ENCODE peak calls at places on chromosomes 1 and 21, in six cellular contexts. H, G, P, A, Z and N are unnamed samples.

GRCh38 chr21:46559291-46559983 is 45.4 kb downstream of the S100B start:
- DNase-seq in H (no peak), G (no peak), P (no peak), A (peak), Z (peak), N (peak)

GRCh38 chr1:18344755-18345154 is 136.0 kb upstream of the KLHDC7A start:
- DNase-seq in H (no peak), G (peak), P (no peak), A (no peak), Z (no peak), N (no peak)

GRCh38 chr1:100184536-100184935 is 6.5 kb upstream of the LRRC39 start:
- DNase-seq in H (no peak), G (no peak), P (no peak), A (peak), Z (no peak), N (no peak)

GRCh38 chr1:21935891-21936365 is 1.2 kb downstream of the HSPG2 start:
- DNase-seq in H (peak), G (peak), P (no peak), A (no peak), Z (no peak), N (no peak)

GRCh38 chr1:210360852-210361477 is 32.3 kb downstream of the HHAT start:
- DNase-seq in H (peak), G (peak), P (peak), A (peak), Z (no peak), N (no peak)

GRCh38 chr1:191498318-191498717 is 659.9 kb upstream of the RGS18 start:
- DNase-seq in H (peak), G (peak), P (no peak), A (no peak), Z (no peak), N (no peak)

GRCh38 chr21:30408782-30409494 is 13.1 kb downstream of the KRTAP13-1 start:
- DNase-seq in H (no peak), G (peak), P (peak), A (peak), Z (no peak), N (peak)

GRCh38 chr21:34844033-34844923 is 175.5 kb downstream of the CLIC6 start:
- DNase-seq in H (peak), G (no peak), P (no peak), A (no peak), Z (no peak), N (no peak)

GRCh38 chr1:156106624-156107488 is 7.7 kb upstream of the LMNA start:
- DNase-seq in H (peak), G (no peak), P (no peak), A (no peak), Z (no peak), N (no peak)

GRCh38 chr1:153816283-153816904 is 41.2 kb downstream of the SLC27A3 start:
- DNase-seq in H (no peak), G (no peak), P (no peak), A (no peak), Z (no peak), N (no peak)

GRCh38 chr1:232597721-232598120 is 32.2 kb downstream of the SIPA1L2 start:
- DNase-seq in H (no peak), G (no peak), P (no peak), A (no peak), Z (no peak), N (no peak)

GRCh38 chr1:51264470-51264869 is 28.4 kb downstream of the RNF11 start:
- DNase-seq in H (peak), G (peak), P (no peak), A (no peak), Z (no peak), N (no peak)

GRCh38 chr1:228341450-228341813 is 65.2 kb downstream of the TRIM11 start:
- DNase-seq in H (no peak), G (no peak), P (no peak), A (no peak), Z (no peak), N (no peak)

GRCh38 chr1:2271841-2272655 is 43.9 kb downstream of the SKI start:
- DNase-seq in H (no peak), G (no peak), P (peak), A (no peak), Z (no peak), N (no peak)

GRCh38 chr21:15659768-15660423 is 69.9 kb upstream of the USP25 start:
- DNase-seq in H (peak), G (no peak), P (no peak), A (no peak), Z (no peak), N (no peak)

GRCh38 chr1:161046574-161047167 is 894 bp upstream of the USF1 start:
- DNase-seq in H (no peak), G (no peak), P (no peak), A (peak), Z (no peak), N (no peak)

GRCh38 chr21:45540601-45540970 is 1.7 kb downstream of the SLC19A1 start:
- DNase-seq in H (no peak), G (no peak), P (no peak), A (no peak), Z (no peak), N (peak)

GRCh38 chr1:240833057-240833456 is 221.1 kb upstream of the GREM2 start:
- DNase-seq in H (no peak), G (no peak), P (no peak), A (no peak), Z (no peak), N (no peak)

GRCh38 chr1:68231627-68232303 is 558 bp downstream of the WLS start:
- DNase-seq in H (peak), G (peak), P (no peak), A (no peak), Z (no peak), N (no peak)

GRCh38 chr1:39098569-39099250 is 72.6 kb downstream of the NDUFS5 start:
- DNase-seq in H (peak), G (peak), P (peak), A (peak), Z (peak), N (peak)

GRCh38 chr1:239244084-239244483 is 142.3 kb upstream of the CHRM3 start:
- DNase-seq in H (no peak), G (no peak), P (no peak), A (no peak), Z (no peak), N (no peak)

GRCh38 chr1:198829948-198830347 is 191.1 kb downstream of the PTPRC start:
- DNase-seq in H (peak), G (peak), P (no peak), A (peak), Z (no peak), N (no peak)

GRCh38 chr1:212007896-212008295 is 27.5 kb downstream of the INTS7 start:
- DNase-seq in H (no peak), G (no peak), P (no peak), A (no peak), Z (no peak), N (no peak)

GRCh38 chr1:55179177-55179835 is 35.9 kb downstream of the USP24 start:
- DNase-seq in H (peak), G (peak), P (no peak), A (no peak), Z (no peak), N (no peak)

GRCh38 chr1:54460346-54460745 is 54.2 kb upstream of the SSBP3 start:
- DNase-seq in H (no peak), G (no peak), P (no peak), A (no peak), Z (peak), N (no peak)

GRCh38 chr1:3490046-3490745 is 35.7 kb downstream of the ARHGEF16 start:
- DNase-seq in H (no peak), G (no peak), P (no peak), A (no peak), Z (no peak), N (no peak)

GRCh38 chr1:153058826-153059784 is 1.8 kb upstream of the SPRR2A start:
- DNase-seq in H (no peak), G (peak), P (no peak), A (no peak), Z (no peak), N (no peak)

GRCh38 chr1:85998105-85998504 is 158.5 kb downstream of the COL24A1 start:
- DNase-seq in H (no peak), G (no peak), P (no peak), A (no peak), Z (no peak), N (no peak)

GRCh38 chr1:113543110-113543509 is 152.8 kb downstream of the MAGI3 start:
- DNase-seq in H (no peak), G (no peak), P (no peak), A (no peak), Z (no peak), N (no peak)

GRCh38 chr1:29470788-29471119 is 234.4 kb downstream of the PTPRU start:
- DNase-seq in H (no peak), G (no peak), P (no peak), A (no peak), Z (no peak), N (no peak)

GRCh38 chr1:66492424-66492823 is 41.5 kb upstream of the SGIP1 start:
- DNase-seq in H (peak), G (peak), P (no peak), A (no peak), Z (no peak), N (no peak)